ENCODE peak calls at places on chromosome 6, in four cellular contexts. One of them, this sample, is unnamed.

GRCh38 chr6:71043902-71044301 is 87.0 kb upstream of the B3GAT2 start:
- DNase-seq in keratinocyte: no peak
- DNase-seq in cardiac fibroblast: peak
- DNase-seq in CD8-positive, alpha-beta T cell: no peak
- DNase-seq in this sample: no peak

GRCh38 chr6:151012321-151013294 is 147.1 kb downstream of the MTHFD1L start:
- DNase-seq in keratinocyte: no peak
- DNase-seq in cardiac fibroblast: peak
- DNase-seq in CD8-positive, alpha-beta T cell: no peak
- DNase-seq in this sample: peak

GRCh38 chr6:161544801-161545490 is 271.1 kb upstream of the AGPAT4 start:
- DNase-seq in keratinocyte: no peak
- DNase-seq in cardiac fibroblast: no peak
- DNase-seq in CD8-positive, alpha-beta T cell: no peak
- DNase-seq in this sample: no peak

GRCh38 chr6:7264041-7264440 is 49.0 kb downstream of the SSR1 start:
- DNase-seq in keratinocyte: no peak
- DNase-seq in cardiac fibroblast: no peak
- DNase-seq in CD8-positive, alpha-beta T cell: no peak
- DNase-seq in this sample: no peak

GRCh38 chr6:62367601-62368000 is 81.6 kb upstream of the KHDRBS2 start:
- DNase-seq in keratinocyte: no peak
- DNase-seq in cardiac fibroblast: no peak
- DNase-seq in CD8-positive, alpha-beta T cell: no peak
- DNase-seq in this sample: no peak

GRCh38 chr6:16985484-16986284 is 116.2 kb upstream of the STMND1 start:
- DNase-seq in keratinocyte: peak
- DNase-seq in cardiac fibroblast: peak
- DNase-seq in CD8-positive, alpha-beta T cell: no peak
- DNase-seq in this sample: peak

GRCh38 chr6:39861663-39862062 is 69.5 kb downstream of the DAAM2 start:
- DNase-seq in keratinocyte: no peak
- DNase-seq in cardiac fibroblast: no peak
- DNase-seq in CD8-positive, alpha-beta T cell: no peak
- DNase-seq in this sample: no peak

GRCh38 chr6:119626884-119627619 is 277.5 kb upstream of the MAN1A1 start:
- DNase-seq in keratinocyte: no peak
- DNase-seq in cardiac fibroblast: no peak
- DNase-seq in CD8-positive, alpha-beta T cell: no peak
- DNase-seq in this sample: peak

GRCh38 chr6:32967151-32968091 is 973 bp upstream of the BRD2 start:
- DNase-seq in keratinocyte: no peak
- DNase-seq in cardiac fibroblast: peak
- DNase-seq in CD8-positive, alpha-beta T cell: no peak
- DNase-seq in this sample: peak

GRCh38 chr6:139846538-139847321 is 472.3 kb upstream of the CITED2 start:
- DNase-seq in keratinocyte: no peak
- DNase-seq in cardiac fibroblast: no peak
- DNase-seq in CD8-positive, alpha-beta T cell: no peak
- DNase-seq in this sample: no peak

GRCh38 chr6:24376875-24377274 is 19.0 kb upstream of the DCDC2 start:
- DNase-seq in keratinocyte: no peak
- DNase-seq in cardiac fibroblast: no peak
- DNase-seq in CD8-positive, alpha-beta T cell: no peak
- DNase-seq in this sample: no peak

GRCh38 chr6:64732888-64733287 is 974.1 kb downstream of the EYS start:
- DNase-seq in keratinocyte: no peak
- DNase-seq in cardiac fibroblast: peak
- DNase-seq in CD8-positive, alpha-beta T cell: no peak
- DNase-seq in this sample: no peak

GRCh38 chr6:31035862-31036497 is 25.7 kb downstream of the MUC22 start:
- DNase-seq in keratinocyte: no peak
- DNase-seq in cardiac fibroblast: peak
- DNase-seq in CD8-positive, alpha-beta T cell: no peak
- DNase-seq in this sample: peak

GRCh38 chr6:146891615-146892265 is 293.0 kb downstream of the ADGB start:
- DNase-seq in keratinocyte: no peak
- DNase-seq in cardiac fibroblast: peak
- DNase-seq in CD8-positive, alpha-beta T cell: no peak
- DNase-seq in this sample: peak

GRCh38 chr6:157060440-157060949 is 262.8 kb downstream of the TMEM242 start:
- DNase-seq in keratinocyte: no peak
- DNase-seq in cardiac fibroblast: no peak
- DNase-seq in CD8-positive, alpha-beta T cell: no peak
- DNase-seq in this sample: peak

GRCh38 chr6:135251964-135252429 is 70.9 kb downstream of the MYB start:
- DNase-seq in keratinocyte: no peak
- DNase-seq in cardiac fibroblast: peak
- DNase-seq in CD8-positive, alpha-beta T cell: no peak
- DNase-seq in this sample: peak

GRCh38 chr6:92906385-92906784 is 513.0 kb downstream of the EPHA7 start:
- DNase-seq in keratinocyte: no peak
- DNase-seq in cardiac fibroblast: no peak
- DNase-seq in CD8-positive, alpha-beta T cell: no peak
- DNase-seq in this sample: no peak

GRCh38 chr6:169959129-169960002 is 207.9 kb downstream of the ERMARD start:
- DNase-seq in keratinocyte: peak
- DNase-seq in cardiac fibroblast: no peak
- DNase-seq in CD8-positive, alpha-beta T cell: peak
- DNase-seq in this sample: no peak

GRCh38 chr6:3444276-3445088 is 12.4 kb downstream of the SLC22A23 start:
- DNase-seq in keratinocyte: no peak
- DNase-seq in cardiac fibroblast: no peak
- DNase-seq in CD8-positive, alpha-beta T cell: no peak
- DNase-seq in this sample: no peak

GRCh38 chr6:84777888-84778287 is 13.5 kb upstream of the TBX18 start:
- DNase-seq in keratinocyte: no peak
- DNase-seq in cardiac fibroblast: peak
- DNase-seq in CD8-positive, alpha-beta T cell: no peak
- DNase-seq in this sample: no peak

GRCh38 chr6:163998496-163998895 is 584.0 kb downstream of the QKI start:
- DNase-seq in keratinocyte: no peak
- DNase-seq in cardiac fibroblast: no peak
- DNase-seq in CD8-positive, alpha-beta T cell: no peak
- DNase-seq in this sample: no peak

GRCh38 chr6:6384520-6384919 is 64.1 kb upstream of the F13A1 start:
- DNase-seq in keratinocyte: no peak
- DNase-seq in cardiac fibroblast: no peak
- DNase-seq in CD8-positive, alpha-beta T cell: no peak
- DNase-seq in this sample: no peak

GRCh38 chr6:142945446-142946180 is 637 bp upstream of the HIVEP2 start:
- DNase-seq in keratinocyte: no peak
- DNase-seq in cardiac fibroblast: no peak
- DNase-seq in CD8-positive, alpha-beta T cell: peak
- DNase-seq in this sample: no peak

GRCh38 chr6:4100655-4101054 is 21.7 kb upstream of the FAM217A start:
- DNase-seq in keratinocyte: no peak
- DNase-seq in cardiac fibroblast: no peak
- DNase-seq in CD8-positive, alpha-beta T cell: no peak
- DNase-seq in this sample: no peak

GRCh38 chr6:3911614-3912336 is 62.6 kb downstream of the FAM50B start:
- DNase-seq in keratinocyte: peak
- DNase-seq in cardiac fibroblast: peak
- DNase-seq in CD8-positive, alpha-beta T cell: no peak
- DNase-seq in this sample: peak

GRCh38 chr6:83509416-83509815 is 2.9 kb upstream of the PRSS35 start:
- DNase-seq in keratinocyte: no peak
- DNase-seq in cardiac fibroblast: peak
- DNase-seq in CD8-positive, alpha-beta T cell: no peak
- DNase-seq in this sample: peak

GRCh38 chr6:2783188-2783957 is 18.2 kb downstream of the WRNIP1 start:
- DNase-seq in keratinocyte: no peak
- DNase-seq in cardiac fibroblast: no peak
- DNase-seq in CD8-positive, alpha-beta T cell: no peak
- DNase-seq in this sample: peak

GRCh38 chr6:105384004-105384403 is 18.9 kb downstream of the PREP start:
- DNase-seq in keratinocyte: no peak
- DNase-seq in cardiac fibroblast: no peak
- DNase-seq in CD8-positive, alpha-beta T cell: no peak
- DNase-seq in this sample: no peak

GRCh38 chr6:150320450-150320849 is 48.4 kb upstream of the IYD start:
- DNase-seq in keratinocyte: no peak
- DNase-seq in cardiac fibroblast: no peak
- DNase-seq in CD8-positive, alpha-beta T cell: no peak
- DNase-seq in this sample: peak

GRCh38 chr6:35552285-35552917 is 39.7 kb upstream of the TULP1 start:
- DNase-seq in keratinocyte: peak
- DNase-seq in cardiac fibroblast: peak
- DNase-seq in CD8-positive, alpha-beta T cell: peak
- DNase-seq in this sample: peak
- TF ChIP-seq CTCF in keratinocyte: peak
- TF ChIP-seq CTCF in cardiac fibroblast: peak
- TF ChIP-seq CTCF in CD8-positive, alpha-beta T cell: peak
- TF ChIP-seq CTCF in this sample: peak

DNA sequence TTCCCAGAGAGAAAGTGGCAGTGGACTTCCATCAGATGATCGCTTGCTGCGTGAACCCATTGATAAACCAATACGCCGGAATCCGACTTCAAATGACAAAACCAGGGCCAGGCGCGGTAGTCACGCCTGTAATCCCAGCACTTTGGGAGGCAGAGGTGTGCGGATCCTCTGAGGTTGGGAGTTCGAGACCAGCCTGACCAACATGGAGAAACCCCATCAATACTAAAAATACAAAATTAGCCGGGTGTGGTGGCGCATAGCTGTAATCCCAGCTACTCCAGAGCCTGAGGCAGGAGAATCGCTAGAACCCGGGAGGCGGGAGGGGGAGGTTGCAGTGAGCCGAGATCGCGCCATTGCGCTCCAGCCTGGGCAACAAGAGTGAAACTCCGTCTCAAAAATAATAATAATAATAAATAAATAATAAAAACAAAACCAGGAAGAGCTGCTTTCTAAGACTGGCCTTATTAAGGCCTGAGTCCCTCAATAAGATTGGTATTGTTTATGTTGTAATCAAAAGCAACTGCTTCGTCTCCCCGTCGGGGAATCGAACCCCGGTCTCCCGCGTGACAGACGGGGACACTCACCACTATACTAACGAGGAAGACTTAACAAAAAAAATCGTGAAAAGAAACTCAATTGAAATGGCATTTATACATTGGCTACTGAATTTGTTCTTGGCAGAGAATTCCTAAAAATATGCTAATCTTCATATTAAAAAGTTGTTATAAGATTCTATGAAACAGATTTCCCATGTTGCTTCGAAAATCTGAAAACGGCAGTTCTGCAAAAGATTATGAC is 110.2 kb upstream of the ZNF184 start:
- DNase-seq in keratinocyte: no peak
- DNase-seq in cardiac fibroblast: peak
- DNase-seq in CD8-positive, alpha-beta T cell: no peak
- DNase-seq in this sample: peak
- H3K4me3 ChIP-seq in keratinocyte: peak
- H3K4me3 ChIP-seq in cardiac fibroblast: no peak
- H3K4me3 ChIP-seq in CD8-positive, alpha-beta T cell: no peak
- H3K4me3 ChIP-seq in this sample: no peak

GRCh38 chr6:100573169-100573568 is 108.4 kb upstream of the SIM1 start:
- DNase-seq in keratinocyte: no peak
- DNase-seq in cardiac fibroblast: peak
- DNase-seq in CD8-positive, alpha-beta T cell: no peak
- DNase-seq in this sample: peak
- TF ChIP-seq CTCF in keratinocyte: no peak
- TF ChIP-seq CTCF in cardiac fibroblast: peak
- TF ChIP-seq CTCF in CD8-positive, alpha-beta T cell: no peak
- TF ChIP-seq CTCF in this sample: peak

GRCh38 chr6:167734662-167735497 is 91.8 kb upstream of the AFDN start:
- DNase-seq in keratinocyte: no peak
- DNase-seq in cardiac fibroblast: no peak
- DNase-seq in CD8-positive, alpha-beta T cell: no peak
- DNase-seq in this sample: no peak

GRCh38 chr6:167733740-167734661 is 92.7 kb upstream of the AFDN start:
- DNase-seq in keratinocyte: no peak
- DNase-seq in cardiac fibroblast: peak
- DNase-seq in CD8-positive, alpha-beta T cell: no peak
- DNase-seq in this sample: peak

GRCh38 chr6:167736486-167737204 is 90.1 kb upstream of the AFDN start:
- DNase-seq in keratinocyte: no peak
- DNase-seq in cardiac fibroblast: no peak
- DNase-seq in CD8-positive, alpha-beta T cell: no peak
- DNase-seq in this sample: no peak

GRCh38 chr6:167737205-167737830 is 89.4 kb upstream of the AFDN start:
- DNase-seq in keratinocyte: no peak
- DNase-seq in cardiac fibroblast: no peak
- DNase-seq in CD8-positive, alpha-beta T cell: no peak
- DNase-seq in this sample: no peak

GRCh38 chr6:167735498-167736201 is 91.1 kb upstream of the AFDN start:
- DNase-seq in keratinocyte: no peak
- DNase-seq in cardiac fibroblast: no peak
- DNase-seq in CD8-positive, alpha-beta T cell: no peak
- DNase-seq in this sample: no peak
- H3K4me3 ChIP-seq in keratinocyte: no peak
- H3K4me3 ChIP-seq in cardiac fibroblast: no peak
- H3K4me3 ChIP-seq in CD8-positive, alpha-beta T cell: no peak
- H3K4me3 ChIP-seq in this sample: no peak

DNA sequence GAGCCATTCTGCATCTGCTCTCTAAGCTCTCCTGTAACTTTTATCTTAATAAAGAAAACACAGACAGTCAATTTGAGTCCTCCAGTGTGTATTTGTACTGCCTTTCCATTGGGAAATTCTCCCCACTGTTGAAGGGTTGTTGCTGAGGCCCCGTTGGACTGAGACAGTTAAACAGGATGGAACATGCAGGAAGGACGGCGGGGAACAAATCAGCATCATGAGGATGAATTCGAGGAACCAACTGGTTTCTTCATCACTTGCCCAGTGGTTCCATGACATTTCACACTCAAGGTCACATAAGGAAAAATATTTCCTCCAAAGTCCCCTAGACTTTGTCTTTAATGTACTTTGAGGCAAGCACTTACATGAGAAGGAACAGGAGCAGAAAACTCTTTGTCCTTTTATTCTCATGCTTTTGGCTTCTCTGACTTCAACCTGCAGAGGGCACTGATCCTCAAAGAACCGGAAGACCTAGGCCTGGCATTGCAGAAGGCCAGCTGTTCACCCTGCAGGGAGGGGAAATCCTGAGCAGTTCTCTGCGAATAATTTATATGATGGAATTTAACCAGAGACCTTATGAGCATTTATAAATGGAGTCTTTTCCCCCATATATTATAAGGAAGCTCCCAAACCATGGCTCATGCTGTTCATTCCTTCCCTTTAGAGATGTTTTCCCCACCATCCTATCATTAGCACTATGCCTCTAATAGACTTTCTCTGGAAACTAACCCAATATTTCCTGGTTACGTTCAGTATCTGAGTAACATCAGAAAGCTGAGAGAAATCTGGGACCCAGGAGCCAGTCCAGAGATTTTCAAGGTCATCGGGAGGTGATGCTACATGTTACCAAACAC is 55.2 kb upstream of the ADGRF1 start:
- DNase-seq in keratinocyte: peak
- DNase-seq in cardiac fibroblast: peak
- DNase-seq in CD8-positive, alpha-beta T cell: no peak
- DNase-seq in this sample: peak
- TF ChIP-seq CTCF in keratinocyte: peak
- TF ChIP-seq CTCF in cardiac fibroblast: peak
- TF ChIP-seq CTCF in CD8-positive, alpha-beta T cell: no peak
- TF ChIP-seq CTCF in this sample: peak

This sample was measured in fibroblast of the aortic adventitia.